ENCODE peak calls at places on chromosomes 2 and 18, in nine cellular contexts. A is naive thymus-derived CD4-positive, alpha-beta T cell; M is endodermal cell; P is heart left ventricle; U is cardiac muscle cell; Q is PC-3; H is CD4-positive, CD25-positive, alpha-beta regulatory T cell; J is gastrocnemius medialis; B is fibroblast of lung. V is an unnamed sample.

GRCh38 chr2:231709981-231710750 is 1.8 kb downstream of the PTMA start:
- DNase-seq in A (peak; percentile 91), M (peak; percentile 93), P (peak; percentile 87), U (peak; percentile 92), Q (peak; percentile 83), H (peak; percentile 87), J (peak; percentile 81), B (peak; percentile 84), V (peak; percentile 91)

GRCh38 chr2:112803691-112804521 is 19.6 kb upstream of the IL1A start:
- DNase-seq in A (no peak), M (no peak), P (no peak), U (no peak), Q (peak; percentile 96), H (peak; percentile 56), J (no peak), B (peak; percentile 43), V (no peak)

GRCh38 chr18:22241806-22242440 is 72.5 kb downstream of the GATA6 start:
- DNase-seq in A (no peak), M (peak; percentile 73), P (no peak), U (no peak), Q (no peak), H (no peak), J (no peak), B (no peak), V (peak; percentile 60)

GRCh38 chr2:233240897-233241296 is 10.6 kb upstream of the ATG16L1 start:
- DNase-seq in A (peak; percentile 23), M (no peak), P (no peak), U (no peak), Q (peak; percentile 67), H (peak; percentile 89), J (no peak), B (no peak), V (no peak)

GRCh38 chr2:215982465-215982875 is 30.9 kb downstream of the MREG start:
- DNase-seq in A (no peak), M (no peak), P (no peak), U (no peak), Q (peak; percentile 100), H (no peak), J (no peak), B (peak; percentile 45), V (peak; percentile 62)

GRCh38 chr18:60663060-60663989 is 290.8 kb upstream of the MC4R start:
- DNase-seq in A (no peak), M (no peak), P (no peak), U (no peak), Q (peak; percentile 75), H (no peak), J (no peak), B (no peak), V (no peak)

GRCh38 chr18:23585007-23585871 is 1.1 kb downstream of the NPC1 start:
- DNase-seq in A (no peak), M (peak; percentile 66), P (no peak), U (peak; percentile 38), Q (peak; percentile 61), H (peak; percentile 46), J (peak; percentile 42), B (no peak), V (no peak)

GRCh38 chr2:9384521-9384920 is 38.8 kb downstream of the ITGB1BP1 start:
- DNase-seq in A (no peak), M (no peak), P (no peak), U (no peak), Q (no peak), H (no peak), J (no peak), B (no peak), V (no peak)

GRCh38 chr2:214450118-214450894 is 39.5 kb downstream of the VWC2L start:
- DNase-seq in A (no peak), M (peak; percentile 70), P (no peak), U (no peak), Q (peak; percentile 7), H (no peak), J (no peak), B (no peak), V (no peak)

GRCh38 chr2:105646423-105647076 is 98.2 kb upstream of the NCK2 start:
- DNase-seq in A (no peak), M (no peak), P (no peak), U (no peak), Q (no peak), H (no peak), J (no peak), B (no peak), V (no peak)

GRCh38 chr2:158688722-158689121 is 106.4 kb upstream of the DAPL1 start:
- DNase-seq in A (no peak), M (no peak), P (no peak), U (no peak), Q (peak; percentile 32), H (no peak), J (no peak), B (peak; percentile 40), V (no peak)

GRCh38 chr2:9656270-9656766 is 25.5 kb upstream of the YWHAQ start:
- DNase-seq in A (no peak), M (peak; percentile 79), P (no peak), U (no peak), Q (peak; percentile 94), H (peak; percentile 71), J (no peak), B (peak; percentile 88), V (no peak)

GRCh38 chr2:45699032-45699658 is 47.7 kb downstream of the PRKCE start:
- DNase-seq in A (no peak), M (peak; percentile 49), P (no peak), U (no peak), Q (peak; percentile 83), H (no peak), J (no peak), B (peak; percentile 71), V (no peak)

GRCh38 chr2:40642261-40642660 is 190.4 kb upstream of the SLC8A1 start:
- DNase-seq in A (no peak), M (no peak), P (no peak), U (no peak), Q (no peak), H (no peak), J (no peak), B (no peak), V (no peak)

GRCh38 chr2:219291910-219292490 is 12.8 kb downstream of the DNAJB2 start:
- DNase-seq in A (no peak), M (no peak), P (no peak), U (no peak), Q (no peak), H (no peak), J (peak; percentile 4), B (no peak), V (no peak)

GRCh38 chr2:173806761-173807160 is 158.4 kb downstream of the SP3 start:
- DNase-seq in A (no peak), M (no peak), P (no peak), U (no peak), Q (no peak), H (no peak), J (no peak), B (no peak), V (no peak)

GRCh38 chr2:12702661-12703121 is 14.0 kb upstream of the TRIB2 start:
- DNase-seq in A (no peak), M (no peak), P (peak; percentile 43), U (no peak), Q (peak; percentile 94), H (no peak), J (no peak), B (peak; percentile 89), V (no peak)

GRCh38 chr2:27249891-27250651 is 12.8 kb downstream of the SLC30A3 start:
- DNase-seq in A (peak; percentile 37), M (peak; percentile 96), P (peak; percentile 43), U (peak; percentile 93), Q (peak; percentile 36), H (peak; percentile 51), J (peak; percentile 54), B (peak; percentile 47), V (peak; percentile 60)

GRCh38 chr18:26865557-26865956 is at the start of gene AQP4:
- DNase-seq in A (no peak), M (peak; percentile 62), P (peak; percentile 13), U (peak; percentile 85), Q (no peak), H (no peak), J (peak; percentile 79), B (no peak), V (peak; percentile 68)

GRCh38 chr2:28956415-28956826 is 24.7 kb upstream of the TOGARAM2 start:
- DNase-seq in A (no peak), M (peak; percentile 91), P (no peak), U (peak; percentile 57), Q (no peak), H (peak; percentile 50), J (peak; percentile 46), B (peak; percentile 36), V (no peak)

GRCh38 chr2:120576509-120577474 is 158.9 kb upstream of the GLI2 start:
- DNase-seq in A (no peak), M (no peak), P (peak; percentile 69), U (no peak), Q (peak; percentile 10), H (no peak), J (peak; percentile 30), B (no peak), V (peak; percentile 39)

GRCh38 chr2:179340678-179341077 is 76.0 kb upstream of the SESTD1 start:
- DNase-seq in A (no peak), M (no peak), P (no peak), U (peak; percentile 43), Q (peak; percentile 56), H (peak; percentile 16), J (no peak), B (peak; percentile 72), V (no peak)
- H3K4me1 ChIP-seq in A (no peaks in the 10 kb centered on the region), M (peaks cover 5% of the 10 kb centered on the region), P (peaks cover 7% of the 10 kb centered on the region), U (peaks cover 11% of the 10 kb centered on the region), Q (peaks cover 20% of the 10 kb centered on the region), H (no peaks in the 10 kb centered on the region), J (peaks cover 12% of the 10 kb centered on the region), B (no peaks in the 10 kb centered on the region), V (no peaks in the 10 kb centered on the region)

DNA sequence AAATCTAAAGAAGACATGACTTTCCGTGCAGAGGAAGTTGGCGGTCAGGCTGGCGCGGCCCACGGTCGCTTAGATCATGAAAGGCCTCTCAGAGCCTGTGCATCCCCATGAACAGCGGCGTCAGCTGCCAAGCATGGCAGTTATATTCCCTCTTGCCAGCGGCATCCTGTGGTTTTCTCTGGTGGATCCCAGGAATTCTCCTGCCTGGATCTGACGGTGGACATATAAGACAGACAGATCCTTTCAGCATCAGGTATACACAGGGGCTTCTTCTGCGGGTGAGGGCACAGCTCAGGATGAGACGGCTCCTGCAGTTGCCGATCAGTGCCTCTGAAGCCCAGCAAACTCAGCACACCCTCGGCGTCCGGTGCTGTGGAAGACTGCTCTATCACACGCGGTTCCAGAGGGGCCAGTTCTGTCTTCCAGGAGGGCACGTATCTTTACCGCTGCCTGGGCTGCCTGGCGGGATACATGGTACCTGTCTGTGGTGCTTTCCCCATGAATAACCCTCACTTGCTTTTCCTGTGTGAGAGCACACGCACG is 157.8 kb downstream of the LDLRAD4 start:
- DNase-seq in A (no peak), M (peak; percentile 33), P (no peak), U (no peak), Q (no peak), H (peak; percentile 79), J (no peak), B (no peak), V (no peak)
- H3K4me1 ChIP-seq in A (peaks cover 13% of the 10 kb centered on the region), M (no peaks in the 10 kb centered on the region), P (peaks cover 49% of the 10 kb centered on the region), U (peaks cover 33% of the 10 kb centered on the region), Q (peaks cover 10% of the 10 kb centered on the region), H (peaks cover 97% of the 10 kb centered on the region), J (peaks cover 50% of the 10 kb centered on the region), B (peaks cover 6% of the 10 kb centered on the region), V (peaks cover 11% of the 10 kb centered on the region)

GRCh38 chr2:85761512-85761944 is 7.7 kb downstream of the ATOH8 start:
- DNase-seq in A (no peak), M (peak; percentile 54), P (no peak), U (no peak), Q (no peak), H (no peak), J (no peak), B (no peak), V (no peak)
- H3K4me1 ChIP-seq in A (no peaks in the 10 kb centered on the region), M (peaks cover 28% of the 10 kb centered on the region), P (peaks cover 67% of the 10 kb centered on the region), U (peaks cover 20% of the 10 kb centered on the region), Q (no peaks in the 10 kb centered on the region), H (no peaks in the 10 kb centered on the region), J (peaks cover 84% of the 10 kb centered on the region), B (peaks cover 6% of the 10 kb centered on the region), V (peaks cover 31% of the 10 kb centered on the region)

GRCh38 chr2:157327621-157328102 is 2.0 kb upstream of the ERMN start:
- DNase-seq in A (peak; percentile 86), M (peak; percentile 97), P (peak; percentile 72), U (peak; percentile 83), Q (peak; percentile 83), H (peak; percentile 89), J (peak; percentile 46), B (peak; percentile 74), V (peak; percentile 89)
- H3K4me1 ChIP-seq in A (peaks cover 21% of the 10 kb centered on the region), M (peaks cover 15% of the 10 kb centered on the region), P (peaks cover 6% of the 10 kb centered on the region), U (no peaks in the 10 kb centered on the region), Q (peaks cover 13% of the 10 kb centered on the region), H (peaks cover 23% of the 10 kb centered on the region), J (no peaks in the 10 kb centered on the region), B (no peaks in the 10 kb centered on the region), V (no peaks in the 10 kb centered on the region)

V was measured in stomach.